ENCODE peak calls at places on chromosomes 3 and 15, in six cellular contexts. R, E, X, P, A and S are unnamed samples.

GRCh38 chr15:78040653-78041244 is 36.8 kb downstream of the TBC1D2B start:
- DNase-seq in E (no peak), P (no peak), X (no peak), R (peak), A (no peak), S (no peak)

GRCh38 chr3:62128028-62128427 is 245.3 kb downstream of the FEZF2 start:
- DNase-seq in E (no peak), R (peak), X (no peak), A (peak), P (no peak), S (no peak)

GRCh38 chr3:5298453-5298852 is 110.9 kb downstream of the EDEM1 start:
- DNase-seq in A (no peak), R (no peak), X (no peak), E (no peak), P (peak), S (peak)

GRCh38 chr15:73367624-73368300 is 996 bp downstream of the HCN4 start:
- DNase-seq in X (peak), R (no peak), E (no peak), P (no peak), A (no peak), S (no peak)

GRCh38 chr3:53028641-53029040 is 17.2 kb downstream of the SFMBT1 start:
- DNase-seq in P (no peak), R (no peak), E (no peak), X (no peak), A (no peak), S (no peak)

GRCh38 chr3:112811150-112811884 is 35.3 kb downstream of the CD200R1L start:
- DNase-seq in P (no peak), E (no peak), R (peak), A (peak), X (no peak), S (no peak)

GRCh38 chr15:98671060-98672008 is 23.0 kb downstream of the IGF1R start:
- DNase-seq in P (no peak), A (peak), R (peak), E (no peak), X (no peak), S (no peak)

GRCh38 chr3:133674290-133674912 is 12.7 kb upstream of the TOPBP1 start:
- DNase-seq in P (no peak), E (no peak), A (no peak), R (no peak), X (no peak), S (no peak)

GRCh38 chr3:195774917-195775316 is 36.8 kb downstream of the MUC4 start:
- DNase-seq in R (peak), A (no peak), E (peak), X (peak), P (no peak), S (peak)

GRCh38 chr3:82520846-82521245 is 759.4 kb upstream of the GBE1 start:
- DNase-seq in R (no peak), A (no peak), P (no peak), X (no peak), E (no peak), S (no peak)

GRCh38 chr3:12758025-12758830 is 831 bp downstream of the TMEM40 start:
- DNase-seq in R (peak), P (no peak), A (peak), E (no peak), X (no peak), S (peak)

GRCh38 chr3:113695818-113696645 is at the start of gene USF3:
- DNase-seq in P (peak), A (no peak), R (peak), E (peak), X (peak), S (peak)

GRCh38 chr3:141052570-141053069 is 1.5 kb downstream of the SPSB4 start:
- DNase-seq in P (no peak), E (peak), R (no peak), X (peak), A (no peak), S (no peak)

GRCh38 chr3:112496368-112497067 is 2.8 kb downstream of the BTLA start:
- DNase-seq in P (no peak), A (no peak), X (no peak), R (no peak), E (no peak), S (no peak)

GRCh38 chr3:10738688-10739372 is 77.2 kb upstream of the SLC6A11 start:
- DNase-seq in E (peak), A (peak), P (peak), X (peak), R (peak), S (peak)

GRCh38 chr15:40094156-40094555 is 14.5 kb downstream of the BMF start:
- DNase-seq in X (no peak), P (no peak), E (no peak), R (no peak), A (no peak), S (no peak)

GRCh38 chr3:140695361-140696061 is 17.6 kb downstream of the TRIM42 start:
- DNase-seq in X (no peak), E (no peak), P (no peak), R (no peak), A (no peak), S (no peak)

GRCh38 chr3:46948830-46949671 is 27.5 kb downstream of the CCDC12 start:
- DNase-seq in E (no peak), A (no peak), R (no peak), P (no peak), X (peak), S (peak)

GRCh38 chr3:78604328-78604727 is 1163.5 kb downstream of the ROBO1 start:
- DNase-seq in R (peak), A (peak), X (no peak), P (no peak), E (no peak), S (no peak)

GRCh38 chr15:63337046-63337445 is 44.6 kb downstream of the CA12 start:
- DNase-seq in R (no peak), X (no peak), P (no peak), E (no peak), A (no peak), S (no peak)

GRCh38 chr3:40310690-40311089 is 1.2 kb downstream of the EIF1B start:
- DNase-seq in P (no peak), X (no peak), R (peak), A (no peak), E (no peak), S (no peak)

GRCh38 chr3:142896201-142896755 is 7.4 kb upstream of the PCOLCE2 start:
- DNase-seq in E (no peak), A (no peak), X (no peak), P (no peak), R (peak), S (no peak)

GRCh38 chr15:92466834-92467233 is 73.2 kb downstream of the ST8SIA2 start:
- DNase-seq in A (no peak), P (no peak), E (no peak), R (no peak), X (no peak), S (no peak)

GRCh38 chr3:50165388-50166308 is 10.5 kb downstream of the SEMA3F start:
- DNase-seq in A (peak), R (peak), X (peak), E (no peak), P (no peak), S (no peak)

GRCh38 chr15:92882697-92883642 is 17.2 kb upstream of the CHD2 start:
- DNase-seq in R (no peak), A (no peak), X (peak), P (peak), E (peak), S (peak)

GRCh38 chr3:25454411-25454927 is 26.4 kb downstream of the RARB start:
- DNase-seq in X (no peak), P (no peak), A (no peak), E (no peak), R (no peak), S (no peak)

GRCh38 chr15:87817553-87817952 is 439.0 kb downstream of the NTRK3 start:
- DNase-seq in P (no peak), E (no peak), R (no peak), A (no peak), X (no peak), S (no peak)

GRCh38 chr3:195086885-195087284 is 184.1 kb downstream of the XXYLT1 start:
- DNase-seq in A (no peak), P (no peak), R (no peak), E (peak), X (no peak), S (no peak)

GRCh38 chr3:111392911-111393351 is 149.1 kb upstream of the CD96 start:
- DNase-seq in R (no peak), X (no peak), A (peak), E (no peak), P (no peak), S (no peak)

GRCh38 chr15:95208988-95209387 is 977.6 kb downstream of the MCTP2 start:
- DNase-seq in P (no peak), X (no peak), A (no peak), E (no peak), R (peak), S (no peak)

GRCh38 chr3:40620151-40620550 is 95.4 kb downstream of the ZNF621 start:
- DNase-seq in A (no peak), P (no peak), X (no peak), E (no peak), R (peak), S (no peak)

GRCh38 chr3:159191454-159191853 is 389.6 kb downstream of the MFSD1 start:
- DNase-seq in X (no peak), R (peak), A (peak), E (no peak), P (no peak), S (no peak)

GRCh38 chr3:57973715-57974477 is 34.3 kb upstream of the FLNB start:
- DNase-seq in R (no peak), X (no peak), P (no peak), E (no peak), A (no peak), S (no peak)

GRCh38 chr15:49530106-49530505 is 90.5 kb downstream of the FAM227B start:
- DNase-seq in E (no peak), A (no peak), R (peak), X (no peak), P (no peak), S (no peak)

GRCh38 chr3:140896997-140897396 is 44.6 kb upstream of the SLC25A36 start:
- DNase-seq in E (no peak), P (no peak), X (no peak), A (no peak), R (peak), S (no peak)

GRCh38 chr3:104018541-104018940 is 1348.2 kb upstream of the ALCAM start:
- DNase-seq in X (no peak), A (peak), R (no peak), P (no peak), E (no peak), S (no peak)

GRCh38 chr15:80730931-80731330 is 35.8 kb downstream of the ABHD17C start:
- DNase-seq in A (no peak), X (no peak), R (peak), E (no peak), P (no peak), S (no peak)

GRCh38 chr3:186427627-186428026 is 65.6 kb upstream of the DGKG start:
- DNase-seq in R (no peak), E (no peak), P (no peak), A (no peak), X (no peak), S (no peak)

GRCh38 chr3:186421946-186422345 is 59.9 kb upstream of the DGKG start:
- DNase-seq in P (no peak), R (peak), E (no peak), X (no peak), A (no peak), S (no peak)

GRCh38 chr3:186425788-186426730 is 64.0 kb upstream of the DGKG start:
- DNase-seq in A (peak), R (peak), X (no peak), P (no peak), E (no peak), S (no peak)
- TF ChIP-seq CTCF in A (peak), R (peak), X (no peak), P (peak), E (peak), S (no peak)

GRCh38 chr3:29868702-29869101 is 587.8 kb downstream of the RBMS3 start:
- DNase-seq in X (no peak), P (no peak), E (no peak), R (no peak), A (no peak), S (no peak)

DNA sequence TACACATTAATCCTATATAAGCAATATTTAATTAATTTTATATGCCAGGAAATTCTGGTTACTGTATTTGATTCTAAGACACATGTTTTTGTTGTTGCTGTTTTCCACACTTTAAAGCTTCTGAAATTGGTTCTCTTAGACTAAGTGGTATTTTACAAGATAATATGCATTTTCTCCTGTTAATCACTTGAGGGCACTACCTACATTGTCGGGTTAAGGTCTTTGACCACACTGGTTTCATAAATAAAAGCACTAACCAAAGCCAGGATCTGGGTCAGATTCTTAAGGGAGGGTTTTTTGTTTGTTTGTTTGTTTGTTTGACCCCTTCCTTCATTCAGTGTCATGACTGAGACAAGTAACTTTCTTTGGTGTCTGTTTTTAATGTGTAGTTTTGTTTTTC is 590.2 kb downstream of the RBMS3 start:
- DNase-seq in P (no peak), E (no peak), A (peak), X (no peak), R (peak), S (no peak)
- TF ChIP-seq CTCF in P (no peak), E (no peak), A (no peak), X (no peak), R (no peak), S (no peak)

GRCh38 chr15:101320501-101321052 is 25.5 kb upstream of the SNRPA1 start:
- DNase-seq in X (peak), R (peak), P (peak), A (no peak), E (peak), S (peak)
- TF ChIP-seq CTCF in X (no peak), R (no peak), P (peak), A (peak), E (no peak), S (peak)

DNA sequence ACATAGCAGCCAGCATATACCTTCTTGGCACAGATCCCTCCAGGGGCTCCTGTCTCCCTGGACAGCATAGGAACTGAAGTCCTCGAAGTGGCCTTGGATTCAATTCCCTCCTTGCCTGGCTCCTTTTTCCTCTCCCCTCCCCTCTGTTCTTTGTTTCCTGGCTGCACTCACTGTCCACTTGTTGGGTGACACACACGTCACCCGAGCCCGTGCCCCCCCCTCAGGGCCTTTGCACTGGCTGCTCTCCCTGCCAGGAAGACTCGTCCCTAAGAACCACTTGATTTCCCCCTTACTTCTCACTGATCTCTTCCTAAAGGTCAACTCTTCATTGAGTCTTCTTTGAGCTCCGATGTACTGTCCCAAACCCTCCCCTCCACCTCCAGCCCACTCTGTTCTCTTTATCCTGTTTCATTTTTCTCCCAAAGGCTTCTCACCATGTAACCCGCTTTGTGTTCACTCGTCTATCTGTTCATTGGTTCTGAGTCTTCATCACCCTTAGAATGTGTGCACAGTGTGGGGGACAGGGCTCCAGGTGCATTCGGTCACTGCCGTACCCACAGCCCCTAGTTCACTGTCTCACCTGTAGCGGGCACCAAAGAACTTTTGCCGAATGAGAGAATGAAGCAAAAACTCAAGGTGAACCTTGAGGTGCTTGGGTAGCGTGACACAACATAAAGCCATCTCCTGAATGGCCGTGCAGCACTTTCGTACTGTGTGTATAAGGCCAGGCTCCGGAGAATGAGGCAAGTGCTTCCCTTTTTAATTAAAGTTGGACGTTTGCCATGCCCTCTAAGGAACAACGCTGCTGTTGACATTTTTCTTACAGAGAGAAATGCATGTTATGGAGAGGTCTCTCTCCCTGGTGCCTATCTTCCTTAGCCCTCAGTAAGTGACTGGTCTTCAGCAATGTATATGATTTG is 74.0 kb downstream of the CHRNA7 start:
- DNase-seq in R (no peak), P (no peak), A (no peak), X (no peak), E (no peak), S (no peak)
- TF ChIP-seq CTCF in R (no peak), P (no peak), A (peak), X (no peak), E (no peak), S (no peak)

DNA sequence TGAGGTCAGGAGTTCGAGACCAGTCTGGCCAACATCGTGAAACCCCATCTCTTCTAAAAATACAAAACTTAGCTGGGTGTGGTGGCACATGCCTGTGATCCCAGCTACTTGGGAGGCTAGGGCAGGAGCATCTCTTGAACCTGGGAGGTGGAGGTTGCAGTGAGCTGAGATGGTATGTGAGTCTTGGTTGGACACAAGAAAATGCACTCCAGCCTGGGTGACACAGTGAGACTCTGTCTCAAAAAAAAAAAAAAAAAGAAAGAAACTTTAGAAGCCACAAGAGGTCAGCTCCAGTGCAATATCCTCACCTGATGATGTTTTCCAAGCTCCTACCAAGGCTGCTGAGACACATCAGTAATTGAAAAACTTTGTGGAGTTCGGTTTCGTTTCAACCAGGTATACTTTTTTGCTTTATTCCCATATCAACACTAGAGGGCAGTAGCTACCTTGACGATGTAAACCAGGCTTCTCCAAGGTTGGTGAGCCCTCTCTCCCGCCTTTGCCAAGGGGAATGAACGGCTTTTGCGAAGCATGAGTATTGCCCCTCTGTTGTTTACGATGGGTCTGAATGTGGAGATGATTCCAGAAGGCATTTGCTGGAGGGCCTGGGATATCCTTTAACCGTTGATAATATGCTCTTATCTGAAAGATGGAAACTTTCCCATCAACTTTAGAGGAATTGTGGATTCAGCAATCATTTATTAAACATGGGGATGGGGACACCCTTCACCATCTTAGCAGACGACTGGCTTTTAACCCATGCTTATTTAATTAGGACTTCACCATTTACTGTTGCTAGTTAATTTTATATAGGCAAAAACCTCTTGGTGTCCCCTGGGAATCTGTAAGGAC is 202.8 kb downstream of the SV2B start:
- DNase-seq in A (peak), P (peak), E (no peak), R (peak), X (peak), S (peak)
- TF ChIP-seq CTCF in A (peak), P (peak), E (peak), R (peak), X (peak), S (peak)

DNA sequence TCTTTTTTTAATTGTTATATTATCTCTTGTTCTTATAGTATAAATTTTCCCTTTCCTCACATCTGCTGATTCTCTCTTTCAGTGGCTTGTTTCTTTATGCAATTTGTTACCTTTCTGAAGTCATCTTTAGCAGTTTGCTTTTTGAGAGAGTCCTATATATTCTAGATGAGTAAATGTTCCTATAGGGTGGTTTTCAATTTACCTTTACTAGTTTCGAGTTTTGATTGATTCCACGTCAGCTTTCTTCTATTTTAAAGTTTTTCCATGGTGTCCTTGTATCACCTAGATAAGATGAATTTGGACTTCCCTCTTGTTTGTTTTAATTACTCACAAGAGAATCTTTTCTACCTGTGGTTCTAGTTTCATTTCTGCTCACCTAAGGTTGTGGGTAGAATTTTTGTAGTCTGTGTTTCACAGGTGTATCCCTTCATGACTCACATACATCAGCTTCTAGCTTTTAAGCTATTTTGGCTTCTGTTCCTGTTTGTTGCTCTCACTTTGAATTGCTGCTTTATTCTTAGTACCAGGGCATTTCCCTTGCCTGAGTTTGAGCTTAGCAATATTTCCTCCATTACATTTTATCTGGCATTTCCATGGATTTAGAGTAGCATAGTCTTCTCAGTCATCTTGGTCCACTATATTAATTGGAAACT is 6.4 kb downstream of the TEX9 start:
- DNase-seq in P (no peak), R (no peak), X (no peak), A (no peak), E (no peak), S (peak)
- TF ChIP-seq CTCF in P (no peak), R (no peak), X (no peak), A (no peak), E (no peak), S (no peak)

GRCh38 chr15:75696303-75696657 is 16.4 kb downstream of the CSPG4 start:
- DNase-seq in X (no peak), E (no peak), A (no peak), R (peak), P (no peak), S (peak)

GRCh38 chr15:75693501-75694240 is 19.0 kb downstream of the CSPG4 start:
- DNase-seq in A (no peak), P (no peak), X (peak), E (no peak), R (peak), S (no peak)

GRCh38 chr15:75695634-75696302 is 16.9 kb downstream of the CSPG4 start:
- DNase-seq in E (no peak), R (no peak), A (no peak), X (no peak), P (no peak), S (peak)

GRCh38 chr15:75695206-75695605 is 17.4 kb downstream of the CSPG4 start:
- DNase-seq in E (no peak), R (no peak), P (no peak), X (no peak), A (no peak), S (peak)

GRCh38 chr15:75694241-75695182 is 18.1 kb downstream of the CSPG4 start:
- DNase-seq in X (peak), R (peak), A (peak), P (no peak), E (peak), S (no peak)
- TF ChIP-seq CTCF in X (no peak), R (peak), A (peak), P (peak), E (peak), S (peak)